ENCODE peak calls at places on chromosomes 1 and 21, in eight cellular contexts. One of them, this sample, is unnamed.

GRCh38 chr1:2496087-2496622 is 20.1 kb downstream of the PLCH2 start:
- DNase-seq in progenitor cell of endocrine pancreas: no peak
- DNase-seq in occipital lobe: no peak
- DNase-seq in activated T-cell treated with anti-CD3 and anti-CD28 coated beads for 1 hour: no peak
- DNase-seq in M059J: no peak
- DNase-seq in left colon: no peak
- DNase-seq in amygdala: no peak
- DNase-seq in HFF-Myc: no peak
- DNase-seq in this sample: no peak

GRCh38 chr1:15188145-15188544 is 34.6 kb downstream of the TMEM51 start:
- DNase-seq in occipital lobe: no peak
- DNase-seq in amygdala: no peak
- DNase-seq in activated T-cell treated with anti-CD3 and anti-CD28 coated beads for 1 hour: no peak
- DNase-seq in M059J: peak
- DNase-seq in HFF-Myc: no peak
- DNase-seq in progenitor cell of endocrine pancreas: no peak
- DNase-seq in left colon: no peak
- DNase-seq in this sample: no peak

GRCh38 chr1:208456487-208456886 is 212.3 kb upstream of the PLXNA2 start:
- DNase-seq in left colon: no peak
- DNase-seq in amygdala: no peak
- DNase-seq in activated T-cell treated with anti-CD3 and anti-CD28 coated beads for 1 hour: no peak
- DNase-seq in HFF-Myc: no peak
- DNase-seq in M059J: no peak
- DNase-seq in progenitor cell of endocrine pancreas: no peak
- DNase-seq in occipital lobe: no peak
- DNase-seq in this sample: no peak

GRCh38 chr1:100187912-100188311 is 9.9 kb upstream of the LRRC39 start:
- DNase-seq in amygdala: no peak
- DNase-seq in M059J: peak
- DNase-seq in occipital lobe: peak
- DNase-seq in progenitor cell of endocrine pancreas: no peak
- DNase-seq in HFF-Myc: no peak
- DNase-seq in activated T-cell treated with anti-CD3 and anti-CD28 coated beads for 1 hour: no peak
- DNase-seq in left colon: peak
- DNase-seq in this sample: no peak

GRCh38 chr1:201649776-201650607 is 111.1 kb downstream of the NAV1 start:
- DNase-seq in activated T-cell treated with anti-CD3 and anti-CD28 coated beads for 1 hour: no peak
- DNase-seq in amygdala: peak
- DNase-seq in M059J: no peak
- DNase-seq in HFF-Myc: no peak
- DNase-seq in progenitor cell of endocrine pancreas: peak
- DNase-seq in occipital lobe: peak
- DNase-seq in left colon: peak
- DNase-seq in this sample: peak

GRCh38 chr1:38577385-38577784 is 282.2 kb downstream of the RRAGC start:
- DNase-seq in HFF-Myc: no peak
- DNase-seq in left colon: no peak
- DNase-seq in M059J: no peak
- DNase-seq in occipital lobe: no peak
- DNase-seq in progenitor cell of endocrine pancreas: no peak
- DNase-seq in amygdala: no peak
- DNase-seq in activated T-cell treated with anti-CD3 and anti-CD28 coated beads for 1 hour: no peak
- DNase-seq in this sample: no peak

GRCh38 chr21:41866274-41866809 is 12.8 kb downstream of the PRDM15 start:
- DNase-seq in M059J: no peak
- DNase-seq in progenitor cell of endocrine pancreas: no peak
- DNase-seq in HFF-Myc: no peak
- DNase-seq in left colon: no peak
- DNase-seq in occipital lobe: no peak
- DNase-seq in amygdala: no peak
- DNase-seq in activated T-cell treated with anti-CD3 and anti-CD28 coated beads for 1 hour: no peak
- DNase-seq in this sample: no peak

GRCh38 chr1:201476670-201477344 is 7.8 kb upstream of the PHLDA3 start:
- DNase-seq in left colon: no peak
- DNase-seq in occipital lobe: no peak
- DNase-seq in HFF-Myc: no peak
- DNase-seq in progenitor cell of endocrine pancreas: no peak
- DNase-seq in amygdala: no peak
- DNase-seq in activated T-cell treated with anti-CD3 and anti-CD28 coated beads for 1 hour: no peak
- DNase-seq in M059J: peak
- DNase-seq in this sample: no peak

GRCh38 chr1:11520531-11521233 is 41.7 kb downstream of the DISP3 start:
- DNase-seq in amygdala: no peak
- DNase-seq in HFF-Myc: no peak
- DNase-seq in left colon: no peak
- DNase-seq in progenitor cell of endocrine pancreas: no peak
- DNase-seq in occipital lobe: no peak
- DNase-seq in activated T-cell treated with anti-CD3 and anti-CD28 coated beads for 1 hour: no peak
- DNase-seq in M059J: no peak
- DNase-seq in this sample: no peak

GRCh38 chr1:186848509-186849130 is 19.9 kb downstream of the PLA2G4A start:
- DNase-seq in amygdala: no peak
- DNase-seq in activated T-cell treated with anti-CD3 and anti-CD28 coated beads for 1 hour: no peak
- DNase-seq in HFF-Myc: no peak
- DNase-seq in left colon: no peak
- DNase-seq in occipital lobe: no peak
- DNase-seq in progenitor cell of endocrine pancreas: no peak
- DNase-seq in M059J: peak
- DNase-seq in this sample: no peak

GRCh38 chr1:162916407-162916806 is 55.4 kb upstream of the CCDC190 start:
- DNase-seq in M059J: peak
- DNase-seq in activated T-cell treated with anti-CD3 and anti-CD28 coated beads for 1 hour: no peak
- DNase-seq in left colon: no peak
- DNase-seq in HFF-Myc: no peak
- DNase-seq in amygdala: no peak
- DNase-seq in occipital lobe: no peak
- DNase-seq in progenitor cell of endocrine pancreas: no peak
- DNase-seq in this sample: no peak

This sample was measured in ecto neural progenitor cell.